ENCODE peak calls at places on chromosomes 11 and 22, in six cellular contexts. D, C, W, R, O and E are unnamed samples.

GRCh38 chr11:2306971-2307732 is 5.3 kb downstream of the TSPAN32 start:
- DNase-seq in C (no peak), O (no peak), W (no peak), R (no peak), D (no peak), E (no peak)

GRCh38 chr11:112834277-112834755 is 126.9 kb upstream of the NCAM1 start:
- DNase-seq in W (peak; percentile 67), D (no peak), C (peak; percentile 74), O (no peak), R (peak; percentile 66), E (no peak)

GRCh38 chr11:86047275-86047991 is 21.5 kb downstream of the PICALM start:
- DNase-seq in O (no peak), R (no peak), C (no peak), D (no peak), W (no peak), E (no peak)

GRCh38 chr11:21396351-21397008 is 727.1 kb downstream of the NELL1 start:
- DNase-seq in C (no peak), W (no peak), D (no peak), O (no peak), R (no peak), E (no peak)

GRCh38 chr11:128739589-128739988 is 45.7 kb downstream of the FLI1 start:
- DNase-seq in W (no peak), D (no peak), R (no peak), C (no peak), O (no peak), E (no peak)

GRCh38 chr22:50699754-50700386 is 27.2 kb downstream of the SHANK3 start:
- DNase-seq in O (no peak), D (no peak), W (peak; percentile 10), C (no peak), R (peak; percentile 46), E (no peak)

GRCh38 chr11:27423125-27423524 is 49.5 kb downstream of the LGR4 start:
- DNase-seq in W (peak; percentile 50), C (peak; percentile 9), O (no peak), R (no peak), D (peak; percentile 34), E (no peak)

GRCh38 chr11:69470793-69471192 is 10.7 kb upstream of the LINC01488 start:
- DNase-seq in W (peak; percentile 16), O (no peak), R (no peak), C (no peak), D (no peak), E (no peak)

DNA sequence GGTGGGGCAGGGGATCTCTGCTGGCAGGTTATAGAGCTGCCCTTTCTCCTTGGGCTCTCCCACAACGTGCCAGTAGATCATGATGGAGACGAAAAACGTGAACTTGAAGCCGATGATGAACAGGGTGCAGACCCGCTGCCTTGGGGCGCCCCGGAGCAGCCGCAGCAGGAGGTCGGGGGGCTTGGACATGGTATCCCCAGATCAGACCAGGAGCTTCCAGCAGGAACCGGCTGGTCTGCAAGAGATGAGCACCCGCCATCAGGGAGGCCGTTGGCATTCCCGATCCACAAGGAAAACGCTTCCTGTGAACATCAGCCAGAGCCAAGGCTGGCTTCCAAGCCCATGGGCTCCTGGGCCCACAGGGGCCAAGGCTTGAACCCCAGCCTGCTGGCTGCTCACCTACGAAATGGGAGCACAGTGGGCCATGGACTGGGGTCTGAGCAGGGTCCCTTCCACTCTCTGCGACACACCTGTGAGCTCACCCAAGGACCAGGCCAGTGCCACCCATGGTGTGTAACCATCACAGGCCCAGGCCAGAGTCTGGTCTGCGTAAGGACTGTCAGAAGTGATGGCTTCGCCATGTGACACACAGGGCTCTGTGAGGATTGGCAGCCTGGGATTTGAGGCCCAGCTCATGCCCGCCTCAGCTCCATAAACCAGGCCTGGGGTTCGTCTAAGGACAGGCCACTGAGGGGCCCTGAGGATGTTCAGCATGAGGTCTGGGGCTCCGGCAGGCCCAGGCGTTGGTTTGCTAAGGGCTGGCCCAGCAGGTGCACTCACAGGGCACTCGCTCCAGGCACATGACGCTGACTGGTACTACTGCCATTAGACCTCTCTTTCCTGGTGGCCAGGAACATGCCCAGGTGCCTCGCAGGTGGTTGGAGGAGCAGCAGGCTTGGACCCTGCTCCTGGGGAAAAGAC is 26.6 kb downstream of the A4GALT start:
- DNase-seq in O (no peak), W (no peak), D (no peak), R (no peak), C (no peak), E (no peak)
- H3K36me3 ChIP-seq in O (no peaks in the 10 kb centered on the region), W (peaks cover 50% of the 10 kb centered on the region), D (peaks cover 23% of the 10 kb centered on the region), R (no peaks in the 10 kb centered on the region), C (no peaks in the 10 kb centered on the region), E (peaks cover 2% of the 10 kb centered on the region)

DNA sequence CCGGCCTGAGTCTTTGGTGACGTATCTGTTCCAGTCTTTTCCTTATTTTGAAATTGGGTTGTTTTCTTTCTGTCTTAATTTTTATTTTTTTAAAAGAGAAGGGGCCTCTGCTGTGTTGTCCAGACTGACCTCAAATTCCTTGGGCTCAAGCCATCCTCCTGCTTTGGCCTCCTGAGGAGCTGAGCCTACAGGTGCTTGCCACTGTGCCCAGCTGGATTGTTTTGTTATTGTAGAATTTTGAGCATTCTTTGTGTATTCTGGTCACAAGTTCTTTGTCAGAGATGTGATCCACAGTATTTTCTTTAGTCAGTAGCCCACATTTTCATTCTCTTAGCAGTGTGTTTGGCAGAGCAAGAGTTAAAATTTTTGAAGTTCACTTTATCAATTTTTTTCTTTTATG is 100.1 kb downstream of the ATXN10 start:
- DNase-seq in C (no peak), O (no peak), W (no peak), D (no peak), R (no peak), E (no peak)
- H3K4me1 ChIP-seq in C (no peaks in the 10 kb centered on the region), O (no peaks in the 10 kb centered on the region), W (peaks cover 8% of the 10 kb centered on the region), D (no peaks in the 10 kb centered on the region), R (peaks cover 13% of the 10 kb centered on the region), E (no peaks in the 10 kb centered on the region)

GRCh38 chr11:41779401-41779960 is 320.0 kb upstream of the LRRC4C start:
- DNase-seq in W (no peak), R (no peak), D (no peak), C (no peak), O (no peak), E (no peak)
- H3K36me3 ChIP-seq in W (no peaks in the 10 kb centered on the region), R (no peaks in the 10 kb centered on the region), D (no peaks in the 10 kb centered on the region), C (no peaks in the 10 kb centered on the region), O (no peaks in the 10 kb centered on the region), E (no peaks in the 10 kb centered on the region)

DNA sequence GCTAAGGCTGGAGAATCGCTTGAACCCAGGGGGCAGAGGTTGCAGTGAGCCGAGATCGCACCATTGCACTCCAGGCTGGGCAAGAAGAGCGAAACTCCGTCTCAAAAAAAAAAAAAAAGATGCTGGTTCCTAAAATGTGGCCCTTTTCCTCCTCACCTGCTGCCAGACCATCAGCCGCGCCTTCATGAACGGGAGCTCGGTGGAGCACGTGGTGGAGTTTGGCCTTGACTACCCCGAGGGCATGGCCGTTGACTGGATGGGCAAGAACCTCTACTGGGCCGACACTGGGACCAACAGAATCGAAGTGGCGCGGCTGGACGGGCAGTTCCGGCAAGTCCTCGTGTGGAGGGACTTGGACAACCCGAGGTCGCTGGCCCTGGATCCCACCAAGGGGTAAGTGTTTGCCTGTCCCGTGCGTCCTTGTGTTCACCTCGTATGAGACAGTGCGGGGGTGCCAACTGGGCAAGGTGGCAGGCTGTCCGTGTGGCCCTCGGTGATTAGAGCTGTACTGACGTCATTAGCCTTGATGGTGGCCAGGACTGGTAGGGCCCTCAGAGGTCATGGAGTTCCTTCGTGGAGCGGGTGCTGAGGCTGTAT is 50.7 kb upstream of the PPP6R3 start:
- DNase-seq in D (no peak), W (no peak), C (no peak), R (no peak), O (no peak), E (no peak)
- H3K4me1 ChIP-seq in D (no peaks in the 10 kb centered on the region), W (peaks cover 49% of the 10 kb centered on the region), C (peaks cover 28% of the 10 kb centered on the region), R (no peaks in the 10 kb centered on the region), O (peaks cover 4% of the 10 kb centered on the region), E (no peaks in the 10 kb centered on the region)

DNA sequence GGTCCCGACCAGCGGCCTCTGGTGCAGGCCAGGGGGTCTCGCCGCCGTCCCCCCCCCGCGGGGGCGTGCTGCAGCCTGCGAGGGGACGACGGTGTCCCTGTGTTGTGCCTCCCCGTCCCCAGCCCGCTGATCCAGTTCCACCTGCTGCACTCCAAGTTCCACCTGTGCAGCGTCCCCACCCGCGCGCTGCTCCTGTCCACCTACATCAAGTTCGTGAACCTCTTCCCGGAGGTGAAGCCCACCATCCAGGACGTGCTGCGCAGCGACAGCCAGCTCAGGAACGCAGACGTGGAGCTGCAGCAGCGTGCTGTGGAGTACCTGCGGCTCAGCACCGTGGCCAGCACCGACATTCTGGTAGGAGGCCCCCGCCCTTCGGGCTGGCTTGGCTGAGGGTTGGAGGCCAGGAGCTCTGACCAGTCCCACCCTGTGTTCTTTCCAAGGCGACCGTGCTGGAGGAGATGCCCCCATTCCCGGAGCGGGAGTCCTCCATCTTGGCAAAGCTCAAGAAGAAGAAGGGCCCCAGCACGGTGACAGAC is 42.8 kb downstream of the MUC6 start:
- DNase-seq in W (no peak), O (no peak), D (no peak), C (no peak), R (no peak), E (no peak)
- H3K36me3 ChIP-seq in W (peaks cover 67% of the 10 kb centered on the region), O (peaks cover 12% of the 10 kb centered on the region), D (peaks cover 48% of the 10 kb centered on the region), C (peaks cover 7% of the 10 kb centered on the region), R (peaks cover 21% of the 10 kb centered on the region), E (peaks cover 34% of the 10 kb centered on the region)

GRCh38 chr22:43289551-43289963 is 53.6 kb downstream of the SCUBE1 start:
- DNase-seq in W (no peak), C (no peak), O (peak; percentile 20), D (no peak), R (no peak), E (no peak)

GRCh38 chr22:43287441-43287840 is 55.7 kb downstream of the SCUBE1 start:
- DNase-seq in W (no peak), O (no peak), C (no peak), D (no peak), R (no peak), E (no peak)

GRCh38 chr22:43289976-43290663 is 53.1 kb downstream of the SCUBE1 start:
- DNase-seq in W (peak; percentile 57), D (peak; percentile 62), R (no peak), O (no peak), C (no peak), E (no peak)

GRCh38 chr22:43288378-43288777 is 54.8 kb downstream of the SCUBE1 start:
- DNase-seq in W (no peak), C (no peak), R (no peak), O (no peak), D (no peak), E (no peak)

GRCh38 chr22:43288807-43289417 is 54.3 kb downstream of the SCUBE1 start:
- DNase-seq in O (no peak), W (no peak), D (no peak), C (no peak), R (no peak), E (no peak)
- H3K4me1 ChIP-seq in O (no peaks in the 10 kb centered on the region), W (peaks cover 20% of the 10 kb centered on the region), D (peaks cover 25% of the 10 kb centered on the region), C (peaks cover 17% of the 10 kb centered on the region), R (peaks cover 7% of the 10 kb centered on the region), E (no peaks in the 10 kb centered on the region)

DNA sequence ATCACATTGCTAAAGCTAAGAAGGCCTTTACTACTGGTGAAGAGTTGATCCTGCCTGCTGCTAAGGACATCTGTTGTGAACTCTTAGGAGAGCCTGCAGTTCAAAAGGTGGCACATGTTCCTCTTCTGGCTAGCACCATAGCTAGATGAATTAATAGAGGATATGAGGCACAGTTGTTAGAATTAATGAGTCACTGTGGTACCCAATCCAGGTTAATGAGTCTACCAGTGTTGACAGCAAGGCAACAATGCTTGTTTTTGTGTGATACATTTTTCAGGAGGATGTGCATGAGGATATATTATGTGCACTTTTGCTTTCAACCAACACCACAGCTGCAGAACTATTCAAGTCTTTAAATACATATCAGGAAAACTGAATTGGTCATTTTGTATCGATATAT is 12.0 kb downstream of the C11orf58 start:
- DNase-seq in R (no peak), C (no peak), O (no peak), D (no peak), W (no peak), E (no peak)
- H3K36me3 ChIP-seq in R (peaks cover 91% of the 10 kb centered on the region), C (no peaks in the 10 kb centered on the region), O (peaks cover 33% of the 10 kb centered on the region), D (peaks cover 88% of the 10 kb centered on the region), W (peaks cover 99% of the 10 kb centered on the region), E (peaks cover 25% of the 10 kb centered on the region)

GRCh38 chr22:31286360-31287255 is 5.7 kb downstream of the PIK3IP1 start:
- DNase-seq in C (no peak), W (no peak), D (peak; percentile 51), R (peak; percentile 20), O (no peak), E (no peak)
- H3K4me1 ChIP-seq in C (peaks cover 48% of the 10 kb centered on the region), W (peaks cover 76% of the 10 kb centered on the region), D (peaks cover 26% of the 10 kb centered on the region), R (peaks cover 15% of the 10 kb centered on the region), O (peaks cover 33% of the 10 kb centered on the region), E (peaks cover 1% of the 10 kb centered on the region)